ENCODE peak calls at places on chromosomes 1 and 21, in nine cellular contexts. W is M059J; J is activated T-cell treated with anti-CD3 and anti-CD28 coated beads, Interleukin-2, amount 50 U/mL, for 72 hours; K is EL; O is HS-27A; S is endothelial cell of umbilical vein; U is left ventricle myocardium superior; H is left cardiac atrium; X is activated naive CD4-positive, alpha-beta T cell. D is an unnamed sample.

GRCh38 chr1:24364975-24365678 is 46.0 kb downstream of the GRHL3 start:
- DNase-seq in W (peak), J (peak), K (peak), O (peak), S (peak), U (no peak), H (no peak), X (no peak), D (no peak)

GRCh38 chr1:82160036-82160435 is 359.3 kb downstream of the ADGRL2 start:
- DNase-seq in W (peak), J (no peak), K (peak), O (no peak), S (no peak), U (no peak), H (no peak), X (no peak), D (no peak)

GRCh38 chr1:87170151-87170550 is 158.5 kb upstream of the LMO4 start:
- DNase-seq in W (no peak), J (no peak), K (no peak), O (no peak), S (no peak), U (no peak), H (no peak), X (no peak), D (no peak)

GRCh38 chr1:205271745-205272144 is 44.0 kb downstream of the TMCC2 start:
- DNase-seq in W (no peak), J (no peak), K (no peak), O (no peak), S (no peak), U (peak), H (no peak), X (no peak), D (no peak)

GRCh38 chr1:8536521-8536920 is 218.6 kb downstream of the SLC45A1 start:
- DNase-seq in W (no peak), J (no peak), K (no peak), O (no peak), S (no peak), U (no peak), H (no peak), X (no peak), D (no peak)

GRCh38 chr1:216325336-216325735 is 97.9 kb downstream of the USH2A start:
- DNase-seq in W (no peak), J (no peak), K (no peak), O (no peak), S (no peak), U (no peak), H (no peak), X (no peak), D (no peak)

GRCh38 chr1:19704247-19705113 is 39.8 kb downstream of the HTR6 start:
- DNase-seq in W (peak), J (peak), K (peak), O (peak), S (peak), U (peak), H (peak), X (peak), D (peak)

GRCh38 chr1:239816090-239816812 is 275.4 kb upstream of the FMN2 start:
- DNase-seq in W (peak), J (no peak), K (peak), O (peak), S (no peak), U (no peak), H (no peak), X (no peak), D (no peak)

GRCh38 chr1:209106237-209106741 is 477.2 kb upstream of the CAMK1G start:
- DNase-seq in W (peak), J (no peak), K (peak), O (peak), S (no peak), U (no peak), H (no peak), X (no peak), D (no peak)

GRCh38 chr1:31765041-31765467 is 914 bp upstream of the ADGRB2 start:
- DNase-seq in W (peak), J (peak), K (no peak), O (no peak), S (peak), U (peak), H (no peak), X (no peak), D (peak)

GRCh38 chr1:227941509-227942020 is 6.2 kb downstream of the WNT9A start:
- DNase-seq in W (no peak), J (no peak), K (no peak), O (no peak), S (no peak), U (peak), H (no peak), X (no peak), D (no peak)

GRCh38 chr1:68495968-68496679 is 758 bp downstream of the DEPDC1 start:
- DNase-seq in W (peak), J (peak), K (peak), O (no peak), S (peak), U (no peak), H (no peak), X (no peak), D (no peak)

GRCh38 chr21:35921471-35921870 is 138.9 kb downstream of the SETD4 start:
- DNase-seq in W (no peak), J (no peak), K (no peak), O (no peak), S (no peak), U (no peak), H (no peak), X (no peak), D (no peak)

GRCh38 chr1:51794868-51795267 is 83.7 kb downstream of the NRDC start:
- DNase-seq in W (no peak), J (no peak), K (no peak), O (no peak), S (no peak), U (no peak), H (no peak), X (no peak), D (no peak)

GRCh38 chr21:45255381-45256020 is 32.2 kb downstream of the POFUT2 start:
- DNase-seq in W (no peak), J (no peak), K (no peak), O (no peak), S (no peak), U (no peak), H (no peak), X (no peak), D (no peak)

GRCh38 chr1:2194319-2194897 is at the start of gene FAAP20:
- DNase-seq in W (no peak), J (peak), K (peak), O (no peak), S (no peak), U (peak), H (no peak), X (peak), D (peak)

GRCh38 chr21:26331581-26331980 is 161.0 kb upstream of the APP start:
- DNase-seq in W (no peak), J (no peak), K (no peak), O (no peak), S (no peak), U (no peak), H (no peak), X (no peak), D (no peak)

GRCh38 chr1:172054172-172054571 is 212.9 kb downstream of the DNM3 start:
- DNase-seq in W (no peak), J (no peak), K (no peak), O (no peak), S (no peak), U (no peak), H (no peak), X (no peak), D (no peak)

GRCh38 chr1:24963943-24964677 is 34.0 kb upstream of the RUNX3 start:
- DNase-seq in W (no peak), J (no peak), K (no peak), O (no peak), S (no peak), U (no peak), H (no peak), X (no peak), D (no peak)

GRCh38 chr21:18655927-18656326 is 252.3 kb upstream of the TMPRSS15 start:
- DNase-seq in W (no peak), J (no peak), K (no peak), O (no peak), S (no peak), U (no peak), H (no peak), X (no peak), D (no peak)

GRCh38 chr1:156571959-156572662 is at the start of gene IQGAP3:
- DNase-seq in W (peak), J (peak), K (peak), O (no peak), S (peak), U (peak), H (peak), X (no peak), D (peak)

GRCh38 chr1:235841938-235842545 is 24.7 kb downstream of the LYST start:
- DNase-seq in W (no peak), J (no peak), K (no peak), O (no peak), S (no peak), U (no peak), H (no peak), X (no peak), D (no peak)

GRCh38 chr21:45727390-45727789 is 83.9 kb downstream of the PCBP3 start:
- DNase-seq in W (no peak), J (no peak), K (no peak), O (no peak), S (no peak), U (no peak), H (no peak), X (no peak), D (no peak)

GRCh38 chr21:44519346-44520325 is 20.4 kb downstream of the KRTAP10-1 start:
- DNase-seq in W (no peak), J (no peak), K (no peak), O (no peak), S (no peak), U (peak), H (peak), X (no peak), D (no peak)

GRCh38 chr1:152495066-152495675 is 15.4 kb upstream of the LCE5A start:
- DNase-seq in W (peak), J (peak), K (peak), O (no peak), S (peak), U (no peak), H (no peak), X (no peak), D (peak)

GRCh38 chr1:31199301-31199790 is 40.3 kb downstream of the NKAIN1 start:
- DNase-seq in W (no peak), J (no peak), K (no peak), O (no peak), S (no peak), U (no peak), H (no peak), X (no peak), D (no peak)

GRCh38 chr1:101174722-101175121 is 62.1 kb upstream of the S1PR1 start:
- DNase-seq in W (peak), J (no peak), K (peak), O (peak), S (no peak), U (no peak), H (no peak), X (no peak), D (no peak)

GRCh38 chr1:17605582-17606344 is 66.3 kb downstream of the ARHGEF10L start:
- DNase-seq in W (no peak), J (no peak), K (no peak), O (no peak), S (no peak), U (peak), H (peak), X (no peak), D (no peak)

GRCh38 chr21:44539991-44540666 is at the start of gene KRTAP10-1:
- DNase-seq in W (no peak), J (no peak), K (no peak), O (no peak), S (no peak), U (no peak), H (no peak), X (no peak), D (no peak)

GRCh38 chr1:211068976-211069375 is 65.0 kb downstream of the KCNH1 start:
- DNase-seq in W (peak), J (no peak), K (peak), O (no peak), S (no peak), U (no peak), H (no peak), X (no peak), D (no peak)

GRCh38 chr1:209416009-209416408 is 167.5 kb upstream of the CAMK1G start:
- DNase-seq in W (peak), J (no peak), K (peak), O (no peak), S (no peak), U (no peak), H (no peak), X (no peak), D (no peak)

GRCh38 chr1:180926164-180926981 is 13.7 kb downstream of the KIAA1614 start:
- DNase-seq in W (peak), J (no peak), K (peak), O (no peak), S (no peak), U (peak), H (peak), X (no peak), D (no peak)

GRCh38 chr1:40303790-40304189 is 13.3 kb downstream of the COL9A2 start:
- DNase-seq in W (no peak), J (no peak), K (no peak), O (no peak), S (no peak), U (no peak), H (no peak), X (no peak), D (no peak)

GRCh38 chr1:160047116-160047991 is 15.6 kb upstream of the PIGM start:
- DNase-seq in W (no peak), J (no peak), K (no peak), O (no peak), S (no peak), U (no peak), H (no peak), X (no peak), D (no peak)